ENCODE peak calls at places on chromosomes 12 and 14, in five cellular contexts. One of them, this sample, is unnamed.

GRCh38 chr12:23113781-23114180 is 488.8 kb downstream of the ETNK1 start:
- DNase-seq in colonic mucosa: no peak
- DNase-seq in K562: no peak
- DNase-seq in ovary: no peak
- DNase-seq in lower lobe of right lung: no peak
- DNase-seq in this sample: no peak

GRCh38 chr12:24268663-24269186 is 319.3 kb upstream of the SOX5 start:
- DNase-seq in lower lobe of right lung: no peak
- DNase-seq in K562: no peak
- DNase-seq in ovary: no peak
- DNase-seq in colonic mucosa: no peak
- DNase-seq in this sample: no peak

GRCh38 chr14:28577711-28578131 is 188.9 kb upstream of the FOXG1 start:
- DNase-seq in K562: no peak
- DNase-seq in lower lobe of right lung: no peak
- DNase-seq in ovary: no peak
- DNase-seq in colonic mucosa: no peak
- DNase-seq in this sample: no peak

GRCh38 chr14:103014466-103015319 is 42.7 kb downstream of the CDC42BPB start:
- DNase-seq in K562: peak; percentile 21
- DNase-seq in colonic mucosa: no peak
- DNase-seq in lower lobe of right lung: no peak
- DNase-seq in ovary: no peak
- DNase-seq in this sample: no peak

GRCh38 chr14:34699873-34700621 is 14.3 kb downstream of the CFL2 start:
- DNase-seq in colonic mucosa: no peak
- DNase-seq in lower lobe of right lung: no peak
- DNase-seq in K562: no peak
- DNase-seq in ovary: no peak
- DNase-seq in this sample: no peak

GRCh38 chr12:9710584-9711375 is 22.1 kb downstream of the CLECL1 start:
- DNase-seq in K562: no peak
- DNase-seq in colonic mucosa: no peak
- DNase-seq in lower lobe of right lung: no peak
- DNase-seq in ovary: no peak
- DNase-seq in this sample: no peak

GRCh38 chr12:6961695-6962284 is 8.7 kb downstream of the PHB2 start:
- DNase-seq in ovary: peak; percentile 55
- DNase-seq in lower lobe of right lung: peak; percentile 88
- DNase-seq in colonic mucosa: peak; percentile 78
- DNase-seq in K562: peak; percentile 90
- DNase-seq in this sample: peak; percentile 90

GRCh38 chr12:10211101-10211974 is 1.3 kb upstream of the GABARAPL1 start:
- DNase-seq in ovary: peak; percentile 20
- DNase-seq in K562: no peak
- DNase-seq in colonic mucosa: no peak
- DNase-seq in lower lobe of right lung: peak; percentile 52
- DNase-seq in this sample: no peak

GRCh38 chr14:82075566-82075965 is 541.9 kb upstream of the SEL1L start:
- DNase-seq in K562: peak; percentile 11
- DNase-seq in ovary: no peak
- DNase-seq in lower lobe of right lung: no peak
- DNase-seq in colonic mucosa: no peak
- DNase-seq in this sample: no peak

GRCh38 chr12:48917857-48918537 is 7.3 kb downstream of the FKBP11 start:
- DNase-seq in lower lobe of right lung: no peak
- DNase-seq in K562: no peak
- DNase-seq in colonic mucosa: no peak
- DNase-seq in ovary: no peak
- DNase-seq in this sample: no peak

GRCh38 chr14:104304451-104305351 is 166.3 kb downstream of the KIF26A start:
- DNase-seq in lower lobe of right lung: peak; percentile 37
- DNase-seq in colonic mucosa: no peak
- DNase-seq in K562: no peak
- DNase-seq in ovary: no peak
- DNase-seq in this sample: no peak

GRCh38 chr12:113996026-113996425 is 29.9 kb upstream of the RBM19 start:
- DNase-seq in lower lobe of right lung: no peak
- DNase-seq in ovary: no peak
- DNase-seq in colonic mucosa: no peak
- DNase-seq in K562: peak; percentile 12
- DNase-seq in this sample: no peak

GRCh38 chr14:23694085-23694975 is 58.2 kb downstream of the DHRS2 start:
- DNase-seq in colonic mucosa: no peak
- DNase-seq in ovary: peak; percentile 31
- DNase-seq in K562: peak; percentile 21
- DNase-seq in lower lobe of right lung: no peak
- DNase-seq in this sample: no peak

GRCh38 chr12:76020731-76021672 is 10.6 kb downstream of the PHLDA1 start:
- DNase-seq in ovary: no peak
- DNase-seq in colonic mucosa: no peak
- DNase-seq in lower lobe of right lung: no peak
- DNase-seq in K562: peak; percentile 52
- DNase-seq in this sample: no peak

GRCh38 chr12:30105505-30105904 is 321.8 kb upstream of the TMTC1 start:
- DNase-seq in K562: no peak
- DNase-seq in ovary: no peak
- DNase-seq in lower lobe of right lung: no peak
- DNase-seq in colonic mucosa: no peak
- DNase-seq in this sample: no peak

GRCh38 chr14:96261772-96262485 is 5.9 kb downstream of the BDKRB1 start:
- DNase-seq in colonic mucosa: no peak
- DNase-seq in ovary: no peak
- DNase-seq in K562: no peak
- DNase-seq in lower lobe of right lung: no peak
- DNase-seq in this sample: no peak

GRCh38 chr12:102197789-102198188 is at the start of gene PMCH:
- DNase-seq in K562: no peak
- DNase-seq in ovary: no peak
- DNase-seq in lower lobe of right lung: no peak
- DNase-seq in colonic mucosa: no peak
- DNase-seq in this sample: no peak

GRCh38 chr14:20624495-20625070 is 16.9 kb downstream of the OR6S1 start:
- DNase-seq in lower lobe of right lung: peak; percentile 88
- DNase-seq in K562: peak; percentile 76
- DNase-seq in ovary: peak; percentile 34
- DNase-seq in colonic mucosa: peak; percentile 86
- DNase-seq in this sample: peak; percentile 60

GRCh38 chr12:41061189-41061588 is 126.9 kb upstream of the PDZRN4 start:
- DNase-seq in colonic mucosa: no peak
- DNase-seq in K562: no peak
- DNase-seq in ovary: no peak
- DNase-seq in lower lobe of right lung: no peak
- DNase-seq in this sample: no peak

GRCh38 chr12:46549527-46550265 is 177.1 kb upstream of the SLC38A2 start:
- DNase-seq in lower lobe of right lung: no peak
- DNase-seq in colonic mucosa: no peak
- DNase-seq in ovary: no peak
- DNase-seq in K562: peak; percentile 73
- DNase-seq in this sample: no peak

DNA sequence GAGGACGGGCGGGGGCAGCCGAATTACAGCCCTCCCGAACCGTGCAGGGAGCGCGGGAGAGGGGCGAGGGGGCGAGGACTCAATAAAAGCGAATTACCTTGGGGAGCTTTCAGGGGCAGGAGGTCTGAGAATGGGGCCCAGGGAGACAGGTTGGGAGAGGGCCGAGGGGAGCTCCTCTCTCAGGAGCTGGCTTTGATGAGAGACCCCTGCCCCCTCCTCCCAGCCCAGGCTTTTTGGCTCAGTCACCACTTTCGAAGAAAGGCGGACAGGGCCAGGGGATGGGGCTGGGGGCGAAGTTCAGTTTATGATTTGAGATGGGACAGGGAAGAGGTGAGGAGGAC is 783 bp downstream of the HOXC9 start:
- DNase-seq in lower lobe of right lung: no peak
- DNase-seq in colonic mucosa: no peak
- DNase-seq in K562: no peak
- DNase-seq in ovary: no peak
- DNase-seq in this sample: no peak
- H3K27me3 ChIP-seq in lower lobe of right lung: peaks cover 100% of the 10 kb centered on the region
- H3K27me3 ChIP-seq in colonic mucosa: peaks cover 100% of the 10 kb centered on the region
- H3K27me3 ChIP-seq in K562: no peaks in the 10 kb centered on the region
- H3K27me3 ChIP-seq in ovary: no peaks in the 10 kb centered on the region
- H3K27me3 ChIP-seq in this sample: no peaks in the 10 kb centered on the region

GRCh38 chr12:124046206-124046740 is 73.3 kb downstream of the ZNF664 start:
- DNase-seq in lower lobe of right lung: no peak
- DNase-seq in ovary: no peak
- DNase-seq in colonic mucosa: no peak
- DNase-seq in K562: no peak
- DNase-seq in this sample: no peak
- H3K27me3 ChIP-seq in lower lobe of right lung: no peaks in the 10 kb centered on the region
- H3K27me3 ChIP-seq in ovary: no peaks in the 10 kb centered on the region
- H3K27me3 ChIP-seq in colonic mucosa: no peaks in the 10 kb centered on the region
- H3K27me3 ChIP-seq in K562: peaks cover 28% of the 10 kb centered on the region
- H3K27me3 ChIP-seq in this sample: no peaks in the 10 kb centered on the region

GRCh38 chr14:60647081-60647836 is 2.0 kb downstream of the SIX1 start:
- DNase-seq in colonic mucosa: no peak
- DNase-seq in lower lobe of right lung: peak; percentile 49
- DNase-seq in ovary: no peak
- DNase-seq in K562: no peak
- DNase-seq in this sample: no peak
- H3K27me3 ChIP-seq in colonic mucosa: peaks cover 97% of the 10 kb centered on the region
- H3K27me3 ChIP-seq in lower lobe of right lung: peaks cover 99% of the 10 kb centered on the region
- H3K27me3 ChIP-seq in ovary: peaks cover 8% of the 10 kb centered on the region
- H3K27me3 ChIP-seq in K562: no peaks in the 10 kb centered on the region
- H3K27me3 ChIP-seq in this sample: peaks cover 100% of the 10 kb centered on the region

GRCh38 chr14:87899228-87899627 is 93.8 kb downstream of the GALC start:
- DNase-seq in ovary: no peak
- DNase-seq in colonic mucosa: no peak
- DNase-seq in K562: no peak
- DNase-seq in lower lobe of right lung: no peak
- DNase-seq in this sample: no peak

GRCh38 chr14:87898301-87898700 is 94.7 kb downstream of the GALC start:
- DNase-seq in ovary: no peak
- DNase-seq in lower lobe of right lung: no peak
- DNase-seq in K562: no peak
- DNase-seq in colonic mucosa: no peak
- DNase-seq in this sample: no peak

GRCh38 chr14:87901652-87902051 is 91.3 kb downstream of the GALC start:
- DNase-seq in K562: no peak
- DNase-seq in ovary: no peak
- DNase-seq in colonic mucosa: no peak
- DNase-seq in lower lobe of right lung: no peak
- DNase-seq in this sample: no peak

GRCh38 chr14:87896393-87897380 is 96.3 kb downstream of the GALC start:
- DNase-seq in ovary: no peak
- DNase-seq in K562: peak; percentile 44
- DNase-seq in colonic mucosa: no peak
- DNase-seq in lower lobe of right lung: no peak
- DNase-seq in this sample: no peak

DNA sequence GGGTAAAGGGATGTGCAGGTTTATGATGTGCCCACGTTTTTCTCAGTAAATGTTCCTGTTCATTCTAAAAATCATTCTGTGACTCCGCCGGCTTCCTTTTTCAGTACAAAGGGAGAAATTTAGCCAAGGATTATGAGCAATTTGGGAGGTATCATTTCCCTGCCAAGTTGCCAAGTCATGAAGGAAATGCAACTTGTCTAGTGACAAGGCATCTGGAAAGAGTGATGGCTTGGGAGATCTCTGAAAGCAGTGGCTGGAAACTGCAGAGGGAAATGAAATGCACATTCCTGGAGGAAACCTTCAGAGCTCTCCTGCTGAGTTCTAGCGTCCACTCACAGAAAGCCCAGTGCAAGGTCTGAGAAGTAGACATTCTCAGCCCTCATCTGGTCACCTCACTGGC is 91.8 kb downstream of the GALC start:
- DNase-seq in lower lobe of right lung: no peak
- DNase-seq in colonic mucosa: no peak
- DNase-seq in ovary: no peak
- DNase-seq in K562: no peak
- DNase-seq in this sample: no peak
- H3K27me3 ChIP-seq in lower lobe of right lung: peaks cover 27% of the 10 kb centered on the region
- H3K27me3 ChIP-seq in colonic mucosa: no peaks in the 10 kb centered on the region
- H3K27me3 ChIP-seq in ovary: no peaks in the 10 kb centered on the region
- H3K27me3 ChIP-seq in K562: no peaks in the 10 kb centered on the region
- H3K27me3 ChIP-seq in this sample: no peaks in the 10 kb centered on the region

GRCh38 chr14:22482782-22483553 is 106.1 kb downstream of the DAD1 start:
- DNase-seq in colonic mucosa: no peak
- DNase-seq in K562: no peak
- DNase-seq in lower lobe of right lung: no peak
- DNase-seq in ovary: no peak
- DNase-seq in this sample: no peak
- H3K27me3 ChIP-seq in colonic mucosa: no peaks in the 10 kb centered on the region
- H3K27me3 ChIP-seq in K562: peaks cover 12% of the 10 kb centered on the region
- H3K27me3 ChIP-seq in lower lobe of right lung: peaks cover 5% of the 10 kb centered on the region
- H3K27me3 ChIP-seq in ovary: no peaks in the 10 kb centered on the region
- H3K27me3 ChIP-seq in this sample: no peaks in the 10 kb centered on the region

DNA sequence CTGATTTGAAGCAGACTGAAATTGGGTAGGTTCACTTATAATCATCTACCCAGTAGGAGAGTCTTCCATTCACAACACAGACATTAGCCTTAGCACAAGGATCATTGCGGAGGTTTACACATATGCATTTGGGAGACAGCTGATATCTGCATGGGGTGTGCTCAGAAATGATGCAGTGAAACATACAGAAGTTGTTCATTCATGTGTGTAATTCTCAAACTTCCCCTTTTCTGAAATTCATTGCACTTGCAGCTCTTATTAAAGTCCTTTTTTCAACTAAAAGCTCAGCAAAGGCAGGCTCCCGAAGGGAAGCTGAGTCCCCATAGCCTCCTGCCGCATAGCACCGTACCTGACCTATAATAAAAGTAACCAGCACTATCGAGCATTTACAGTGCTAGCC is 218.3 kb upstream of the CRY1 start:
- DNase-seq in K562: no peak
- DNase-seq in ovary: no peak
- DNase-seq in colonic mucosa: no peak
- DNase-seq in lower lobe of right lung: no peak
- DNase-seq in this sample: no peak
- H3K27me3 ChIP-seq in K562: peaks cover 8% of the 10 kb centered on the region
- H3K27me3 ChIP-seq in ovary: no peaks in the 10 kb centered on the region
- H3K27me3 ChIP-seq in colonic mucosa: no peaks in the 10 kb centered on the region
- H3K27me3 ChIP-seq in lower lobe of right lung: peaks cover 20% of the 10 kb centered on the region
- H3K27me3 ChIP-seq in this sample: peaks cover 54% of the 10 kb centered on the region

DNA sequence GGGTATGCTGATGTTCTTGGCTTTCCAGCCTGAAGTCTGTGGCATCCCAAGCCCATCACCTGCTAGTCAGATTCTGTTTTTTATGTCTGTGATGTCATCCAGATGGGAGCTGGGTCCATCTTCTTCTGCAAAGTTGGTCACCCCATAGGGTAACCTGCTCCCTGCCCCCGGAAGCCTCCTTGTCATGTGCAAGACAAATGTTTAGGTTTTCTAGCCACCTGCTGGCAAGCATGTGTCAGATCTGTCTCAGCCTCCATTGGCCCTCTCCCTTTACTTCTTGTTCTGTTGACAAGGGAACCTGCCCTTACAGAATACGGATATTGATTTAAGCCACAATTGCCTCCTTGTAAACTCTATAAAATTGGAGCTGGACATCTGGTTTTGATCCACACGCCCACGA is 7.4 kb downstream of the NTF3 start:
- DNase-seq in colonic mucosa: no peak
- DNase-seq in lower lobe of right lung: no peak
- DNase-seq in ovary: no peak
- DNase-seq in K562: no peak
- DNase-seq in this sample: no peak
- H3K27me3 ChIP-seq in colonic mucosa: peaks cover 10% of the 10 kb centered on the region
- H3K27me3 ChIP-seq in lower lobe of right lung: peaks cover 24% of the 10 kb centered on the region
- H3K27me3 ChIP-seq in ovary: no peaks in the 10 kb centered on the region
- H3K27me3 ChIP-seq in K562: no peaks in the 10 kb centered on the region
- H3K27me3 ChIP-seq in this sample: peaks cover 40% of the 10 kb centered on the region

This sample was measured in BE2C.